ENCODE peak calls at places on chromosome X, in six cellular contexts. O is astrocyte, J is tibial nerve, S is brain microvascular endothelial cell, X is breast epithelium, Y is ovary. M is an unnamed sample.

GRCh38 chrX:38999967-39000745 is 198.9 kb downstream of the MID1IP1 start:
- DNase-seq in O (peak), J (no peak), S (no peak), X (no peak), Y (no peak), M (peak)

GRCh38 chrX:125004799-125005198 is 314.9 kb upstream of the TEX13C start:
- DNase-seq in O (no peak), J (no peak), S (no peak), X (no peak), Y (no peak), M (no peak)

GRCh38 chrX:3592184-3592583 is 121.3 kb downstream of the PRKX start:
- DNase-seq in O (no peak), J (no peak), S (no peak), X (no peak), Y (no peak), M (no peak)

GRCh38 chrX:44733931-44734330 is 109.9 kb upstream of the DUSP21 start:
- DNase-seq in O (no peak), J (no peak), S (no peak), X (no peak), Y (no peak), M (no peak)

GRCh38 chrX:9912341-9912740 is 54.8 kb upstream of the CLDN34 start:
- DNase-seq in O (peak), J (no peak), S (no peak), X (no peak), Y (no peak), M (no peak)

GRCh38 chrX:44183329-44183728 is 160.1 kb downstream of the EFHC2 start:
- DNase-seq in O (no peak), J (no peak), S (no peak), X (no peak), Y (no peak), M (no peak)

GRCh38 chrX:122972604-122973003 is 211.5 kb upstream of the GRIA3 start:
- DNase-seq in O (no peak), J (no peak), S (no peak), X (no peak), Y (no peak), M (no peak)

GRCh38 chrX:11787564-11787963 is 29.5 kb downstream of the MSL3 start:
- DNase-seq in O (peak), J (peak), S (peak), X (no peak), Y (peak), M (peak)

GRCh38 chrX:137573356-137574101 is 7.6 kb downstream of the ZIC3 start:
- DNase-seq in O (no peak), J (no peak), S (no peak), X (no peak), Y (no peak), M (no peak)

GRCh38 chrX:120690344-120690743 is 60.5 kb upstream of the C1GALT1C1 start:
- DNase-seq in O (no peak), J (no peak), S (no peak), X (no peak), Y (no peak), M (no peak)

GRCh38 chrX:41293269-41293668 is 40.7 kb upstream of the DDX3X start:
- DNase-seq in O (no peak), J (no peak), S (no peak), X (no peak), Y (no peak), M (no peak)

GRCh38 chrX:41923925-41924693 is 755 bp upstream of the CASK start:
- DNase-seq in O (peak), J (no peak), S (peak), X (peak), Y (no peak), M (no peak)

GRCh38 chrX:110732274-110732673 is 63.3 kb downstream of the CHRDL1 start:
- DNase-seq in O (no peak), J (no peak), S (no peak), X (no peak), Y (no peak), M (no peak)

GRCh38 chrX:131762802-131763234 is 218.9 kb downstream of the OR13H1 start:
- DNase-seq in O (peak), J (no peak), S (peak), X (peak), Y (peak), M (no peak)

GRCh38 chrX:37701588-37701987 is 16.0 kb downstream of the XK start:
- DNase-seq in O (no peak), J (no peak), S (no peak), X (no peak), Y (no peak), M (no peak)

GRCh38 chrX:107753186-107753585 is 22.4 kb downstream of the TSC22D3 start:
- DNase-seq in O (no peak), J (no peak), S (no peak), X (no peak), Y (no peak), M (no peak)

GRCh38 chrX:27987862-27988646 is 6.8 kb upstream of the DCAF8L1 start:
- DNase-seq in O (no peak), J (no peak), S (no peak), X (no peak), Y (no peak), M (no peak)

GRCh38 chrX:49155243-49155899 is 7.2 kb upstream of the MAGIX start:
- DNase-seq in O (peak), J (no peak), S (peak), X (peak), Y (no peak), M (no peak)

GRCh38 chrX:70030242-70030823 is 19.4 kb downstream of the AWAT2 start:
- DNase-seq in O (peak), J (no peak), S (peak), X (no peak), Y (no peak), M (no peak)

DNA sequence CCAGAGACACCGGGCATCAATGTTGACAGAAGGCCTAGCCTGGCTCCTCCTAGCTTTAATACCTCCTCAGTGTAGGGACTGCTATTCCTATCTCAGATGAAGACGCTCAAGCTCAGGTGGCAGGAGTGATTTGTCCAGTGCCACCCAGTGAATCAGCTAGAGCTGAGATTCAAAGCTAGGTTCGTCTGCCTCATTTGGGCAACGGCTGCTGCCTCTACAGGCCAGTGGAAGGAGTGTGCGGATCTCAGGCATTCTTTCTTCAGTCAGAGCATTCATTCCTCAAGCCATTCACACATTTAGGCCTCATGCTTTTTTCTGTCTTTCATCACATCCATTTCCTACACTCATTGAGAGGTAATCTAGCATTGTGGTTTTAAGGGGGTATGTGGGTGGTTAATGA is 7.3 kb downstream of the TSR2 start:
- DNase-seq in O (peak), J (no peak), S (no peak), X (no peak), Y (no peak), M (no peak)
- TF ChIP-seq CTCF in O (peak), J (no peak), S (peak), X (no peak), Y (no peak), M (peak)

GRCh38 chrX:12961191-12961718 is 13.7 kb upstream of the TMSB4X start:
- DNase-seq in O (no peak), J (no peak), S (no peak), X (no peak), Y (no peak), M (no peak)
- H3K27ac ChIP-seq in O (no peak), J (no peak), S (no peak), X (no peak), Y (no peak), M (no peak)

GRCh38 chrX:153499876-153500275 is 5.1 kb downstream of the BGN start:
- DNase-seq in O (no peak), J (no peak), S (no peak), X (no peak), Y (no peak), M (no peak)

GRCh38 chrX:153499258-153499657 is 4.5 kb downstream of the BGN start:
- DNase-seq in O (no peak), J (no peak), S (no peak), X (no peak), Y (no peak), M (no peak)

GRCh38 chrX:153495903-153496629 is 1.3 kb downstream of the BGN start:
- DNase-seq in O (no peak), J (no peak), S (no peak), X (no peak), Y (no peak), M (no peak)

GRCh38 chrX:153500676-153501280 is 6.0 kb downstream of the BGN start:
- DNase-seq in O (no peak), J (no peak), S (no peak), X (no peak), Y (no peak), M (no peak)

DNA sequence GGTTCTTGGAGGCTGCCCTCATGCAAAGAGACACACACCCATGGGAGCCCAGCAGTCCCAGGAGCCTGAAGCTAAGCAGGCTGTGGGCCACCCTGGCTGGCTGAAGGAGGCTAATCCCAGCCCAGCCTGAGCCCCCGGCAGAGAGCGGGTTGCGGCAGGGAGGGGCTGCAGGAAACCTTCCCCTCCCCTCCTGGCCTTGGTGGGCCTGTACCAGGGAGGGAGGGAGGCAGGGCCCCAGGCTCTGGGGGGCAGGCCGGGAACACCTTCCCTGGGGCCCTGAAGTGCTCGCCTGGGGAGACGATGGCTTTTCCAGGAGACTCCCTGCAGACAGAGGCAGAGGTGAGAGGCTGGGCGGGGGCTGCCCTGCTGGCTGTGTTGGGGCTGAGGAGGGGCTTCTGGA is 3.7 kb downstream of the BGN start:
- DNase-seq in O (no peak), J (no peak), S (no peak), X (no peak), Y (no peak), M (no peak)
- TF ChIP-seq CTCF in O (no peak), J (no peak), S (no peak), X (no peak), Y (no peak), M (no peak)

DNA sequence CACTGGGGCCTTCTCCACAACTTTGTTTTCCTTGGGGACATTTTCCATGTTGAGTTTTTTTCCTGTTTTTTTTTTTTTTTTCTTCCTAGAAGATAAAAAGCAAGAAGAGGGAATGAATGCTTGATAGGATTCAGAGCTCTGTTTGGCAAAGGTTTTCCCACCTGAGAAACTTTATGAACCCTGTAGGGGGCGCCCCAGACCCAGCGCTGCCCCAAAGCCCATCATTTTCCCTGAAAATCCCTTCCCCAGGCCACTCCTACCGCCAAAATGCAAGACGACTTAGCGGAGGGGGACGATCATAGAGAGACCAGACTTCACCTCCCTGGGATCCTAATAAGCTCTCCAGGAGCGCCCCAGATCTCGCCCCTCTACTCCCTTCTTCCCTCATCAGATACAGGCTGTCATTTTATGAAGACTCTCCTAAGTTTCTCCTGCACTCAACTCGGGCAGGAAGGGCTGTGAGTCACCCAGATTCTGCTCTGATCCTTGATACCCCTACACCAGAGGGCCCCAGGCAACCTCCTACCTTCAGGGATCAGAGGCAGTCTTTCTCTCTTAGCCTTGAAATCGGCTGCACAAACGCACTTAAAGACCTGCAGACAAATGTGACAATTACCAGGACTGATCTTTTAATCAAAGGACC is 1.4 kb downstream of the BEX5 start:
- DNase-seq in O (no peak), J (no peak), S (no peak), X (no peak), Y (no peak), M (no peak)
- H3K27ac ChIP-seq in O (no peak), J (no peak), S (no peak), X (no peak), Y (no peak), M (no peak)